ENCODE peak calls at places on chromosomes 4 and X, in five cellular contexts. K is DMS53, R is epithelial cell of esophagus, H is NCI-H1092, I is osteocyte. Z is an unnamed sample.

GRCh38 chrX:69948398-69948797 is 101.3 kb downstream of the AWAT2 start:
- DNase-seq in K (no peak), R (no peak), H (no peak), I (no peak), Z (no peak)

GRCh38 chrX:107450823-107451509 is 1.5 kb downstream of the FRMPD3 start:
- DNase-seq in K (peak), R (no peak), H (no peak), I (no peak), Z (no peak)

GRCh38 chrX:109632906-109633504 is 8.0 kb upstream of the KCNE5 start:
- DNase-seq in K (peak), R (peak), H (no peak), I (no peak), Z (no peak)

GRCh38 chr4:139123910-139124309 is 53.1 kb downstream of the ELF2 start:
- DNase-seq in K (no peak), R (no peak), H (no peak), I (no peak), Z (no peak)

GRCh38 chr4:8745828-8746225 is 125.8 kb downstream of the HMX1 start:
- DNase-seq in K (no peak), R (no peak), H (no peak), I (peak), Z (no peak)

GRCh38 chr4:41678086-41678485 is 70.4 kb downstream of the PHOX2B start:
- DNase-seq in K (no peak), R (no peak), H (no peak), I (no peak), Z (no peak)

GRCh38 chrX:48958635-48959094 is 1.3 kb upstream of the OTUD5 start:
- DNase-seq in K (peak), R (peak), H (no peak), I (no peak), Z (peak)

GRCh38 chrX:133373366-133374079 is 41.8 kb downstream of the GPC4 start:
- DNase-seq in K (no peak), R (no peak), H (no peak), I (no peak), Z (no peak)

GRCh38 chr4:124993838-124994237 is 281.3 kb upstream of the ANKRD50 start:
- DNase-seq in K (no peak), R (no peak), H (no peak), I (no peak), Z (no peak)

GRCh38 chr4:141352775-141353544 is 132.3 kb downstream of the ZNF330 start:
- DNase-seq in K (peak), R (peak), H (no peak), I (no peak), Z (no peak)

GRCh38 chr4:56786955-56787354 is 34.5 kb downstream of the SPINK2 start:
- DNase-seq in K (peak), R (peak), H (no peak), I (no peak), Z (no peak)

GRCh38 chrX:70592091-70592490 is 147.5 kb downstream of the DLG3 start:
- DNase-seq in K (peak), R (peak), H (no peak), I (no peak), Z (no peak)

GRCh38 chr4:150056569-150056968 is 21.7 kb upstream of the DCLK2 start:
- DNase-seq in K (no peak), R (peak), H (no peak), I (no peak), Z (no peak)

GRCh38 chr4:158856852-158857251 is 88.0 kb downstream of the FNIP2 start:
- DNase-seq in K (peak), R (peak), H (no peak), I (no peak), Z (peak)

GRCh38 chr4:133233922-133234321 is 84.8 kb downstream of the PCDH10 start:
- DNase-seq in K (no peak), R (no peak), H (no peak), I (no peak), Z (no peak)

GRCh38 chrX:143306991-143307965 is 210.0 kb downstream of the SPANXN3 start:
- DNase-seq in K (peak), R (no peak), H (peak), I (no peak), Z (no peak)

GRCh38 chr4:21811576-21811975 is 137.0 kb downstream of the KCNIP4 start:
- DNase-seq in K (no peak), R (no peak), H (no peak), I (no peak), Z (no peak)

Z was measured in HuH-7.5.